ENCODE peak calls at places on chromosomes 3 and 15, in eight cellular contexts. S, H, M, D, F, P, Z and R are unnamed samples. For H3K9me2, the result is how much of the 10 kb centered on the place peaks cover.

GRCh38 chr15:74752486-74753395 is 4.1 kb downstream of the CYP1A2 start:
- DNase-seq in Z (no peak), M (no peak), D (peak), H (no peak), F (no peak), P (no peak), S (peak), R (no peak)

GRCh38 chr3:140595295-140595694 is 82.6 kb upstream of the TRIM42 start:
- DNase-seq in H (no peak), S (peak), D (no peak), M (no peak), P (no peak), F (no peak), Z (no peak), R (no peak)

GRCh38 chr3:115615001-115615447 is 8.3 kb upstream of the GAP43 start:
- DNase-seq in D (peak), P (no peak), F (peak), H (peak), Z (no peak), S (peak), M (no peak), R (peak)

GRCh38 chr3:10524270-10524669 is 18.9 kb upstream of the ATP2B2 start:
- DNase-seq in P (no peak), D (no peak), H (no peak), M (no peak), Z (no peak), S (no peak), F (no peak), R (no peak)

GRCh38 chr3:183249006-183249718 is 3.9 kb upstream of the B3GNT5 start:
- DNase-seq in M (peak), S (no peak), F (no peak), H (peak), P (no peak), Z (no peak), D (no peak), R (no peak)

GRCh38 chr3:52190294-52190841 is 7.6 kb upstream of the ALAS1 start:
- DNase-seq in H (no peak), P (no peak), Z (no peak), S (no peak), F (no peak), M (no peak), D (peak), R (no peak)

GRCh38 chr3:44914936-44915335 is 40.5 kb downstream of the TGM4 start:
- DNase-seq in H (peak), F (no peak), P (peak), M (peak), Z (no peak), D (peak), S (peak), R (peak)

GRCh38 chr3:187292186-187292585 is 649 bp upstream of the MASP1 start:
- DNase-seq in Z (no peak), H (no peak), D (peak), S (no peak), P (no peak), M (no peak), F (no peak), R (peak)

GRCh38 chr3:169044341-169045113 is 619.0 kb downstream of the MECOM start:
- DNase-seq in D (peak), Z (no peak), M (no peak), H (no peak), S (peak), F (no peak), P (no peak), R (no peak)

GRCh38 chr15:69145694-69146492 is 14.5 kb upstream of the GLCE start:
- DNase-seq in M (no peak), D (no peak), Z (no peak), H (peak), F (no peak), P (peak), S (no peak), R (peak)

GRCh38 chr15:39581501-39582285 is 814 bp downstream of the THBS1 start:
- DNase-seq in P (peak), D (peak), M (no peak), F (no peak), H (peak), S (peak), Z (peak), R (peak)

GRCh38 chr3:32757618-32758374 is 60.0 kb upstream of the TRIM71 start:
- DNase-seq in P (no peak), H (no peak), M (no peak), Z (no peak), D (no peak), S (no peak), F (no peak), R (no peak)

GRCh38 chr15:56749982-56750381 is 16.7 kb upstream of the ZNF280D start:
- DNase-seq in M (no peak), P (no peak), Z (no peak), S (no peak), D (peak), F (no peak), H (no peak), R (no peak)

GRCh38 chr15:90988249-90988648 is 6.1 kb downstream of the PRC1 start:
- DNase-seq in S (no peak), M (peak), D (no peak), Z (peak), P (peak), H (no peak), F (no peak), R (no peak)

GRCh38 chr15:84915011-84915958 is 30.8 kb downstream of the SLC28A1 start:
- DNase-seq in S (peak), P (peak), D (peak), M (peak), Z (peak), H (peak), F (peak), R (peak)

GRCh38 chr3:187746479-187747335 is 1.4 kb upstream of the BCL6 start:
- DNase-seq in M (peak), D (peak), H (peak), S (peak), F (no peak), P (no peak), Z (no peak), R (peak)

GRCh38 chr3:120640231-120640630 is 41.8 kb downstream of the HGD start:
- DNase-seq in H (no peak), M (no peak), D (no peak), S (no peak), Z (no peak), P (no peak), F (no peak), R (no peak)

GRCh38 chr3:52150860-52151259 is 3.4 kb downstream of the POC1A start:
- DNase-seq in H (no peak), P (no peak), S (no peak), M (no peak), F (no peak), D (no peak), Z (no peak), R (no peak)

GRCh38 chr3:81699921-81700320 is 61.5 kb downstream of the GBE1 start:
- DNase-seq in P (no peak), F (no peak), Z (no peak), D (no peak), S (no peak), M (no peak), H (no peak), R (no peak)

GRCh38 chr3:187811580-187812250 is 66.4 kb upstream of the BCL6 start:
- DNase-seq in P (no peak), Z (no peak), D (peak), M (no peak), H (no peak), S (peak), F (no peak), R (peak)

GRCh38 chr15:74322558-74323180 is 44.8 kb downstream of the CYP11A1 start:
- DNase-seq in Z (peak), D (peak), M (peak), P (peak), F (peak), S (peak), H (peak), R (peak)

GRCh38 chr3:41710646-41711388 is 251.1 kb downstream of the ULK4 start:
- DNase-seq in Z (no peak), H (peak), F (no peak), P (no peak), M (no peak), D (peak), S (peak), R (no peak)

DNA sequence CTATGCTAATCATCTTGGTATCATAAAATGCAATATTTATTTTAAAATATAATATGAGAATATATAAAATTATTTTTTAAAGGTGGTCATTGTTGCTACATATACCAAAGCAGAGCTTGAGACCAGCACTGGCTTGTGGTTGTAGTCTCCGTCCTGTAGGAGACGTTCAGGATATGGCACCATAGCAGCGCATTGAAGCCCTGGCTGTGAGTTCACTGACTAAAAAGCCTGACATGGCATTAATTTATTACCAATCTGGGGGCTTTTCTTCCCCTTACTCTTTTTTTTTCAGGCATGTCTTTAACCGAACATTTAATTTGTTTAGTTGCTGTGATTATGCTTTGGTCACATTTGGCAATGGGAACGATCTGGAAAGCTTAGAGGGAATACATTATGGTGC is 108.6 kb downstream of the ZIC4 start:
- DNase-seq in H (no peak), F (no peak), M (no peak), P (no peak), Z (no peak), D (peak), S (peak), R (no peak)
- TF ChIP-seq EZH2phosphoT487 in H (no peak), F (no peak), M (no peak), P (no peak), Z (no peak), D (no peak), S (no peak), R (no peak)

DNA sequence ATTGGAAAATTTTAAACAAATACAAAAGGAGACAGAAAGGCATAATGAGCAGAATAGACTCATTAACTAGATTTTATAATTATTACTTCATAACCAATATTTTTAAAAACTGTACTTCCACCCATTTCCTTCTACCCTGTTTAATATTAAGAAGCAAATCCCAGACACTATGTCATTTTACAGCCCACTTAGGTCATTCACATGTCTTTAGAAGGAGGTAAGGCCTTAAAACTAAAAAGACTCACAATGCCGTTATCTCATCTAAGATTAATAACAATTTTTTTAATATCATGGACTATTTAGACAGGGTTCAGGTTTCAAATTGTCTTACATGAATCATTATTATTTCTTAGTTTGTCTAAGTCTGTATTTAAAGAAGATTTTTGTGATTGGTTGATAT is 217.2 kb downstream of the NFKBIZ start:
- DNase-seq in Z (no peak), P (no peak), F (no peak), S (no peak), H (no peak), D (no peak), M (no peak), R (no peak)
- H3K9me2 ChIP-seq in Z (under half), P (under half), F (under half), S (under half), H (under half), D (under half), M (under half), R (under half)

GRCh38 chr3:142993958-142994442 is 7.4 kb upstream of the U2SURP start:
- DNase-seq in F (peak), Z (peak), S (peak), M (peak), P (peak), H (peak), D (peak), R (peak)
- H2AFZ ChIP-seq in F (peak), Z (no peak), S (no peak), M (peak), P (no peak), H (no peak), D (no peak), R (no peak)

GRCh38 chr15:60003243-60004018 is 680 bp upstream of the FOXB1 start:
- DNase-seq in F (no peak), H (no peak), Z (no peak), M (no peak), P (peak), S (no peak), D (no peak), R (no peak)
- TF ChIP-seq EZH2phosphoT487 in F (no peak), H (no peak), Z (no peak), M (no peak), P (no peak), S (no peak), D (peak), R (peak)